ENCODE peak calls at places on chromosomes 13 and 19, in nine cellular contexts. U is stromal cell of bone marrow, E is HTR-8/SVneo, Z is heart left ventricle, W is amniotic epithelial cell, I is upper lobe of right lung, G is GF-D8, H is hepatic stellate cell, N is neural crest cell. V is an unnamed sample.

GRCh38 chr13:25175026-25175425 is 2.9 kb upstream of the AMER2 start:
- DNase-seq in E (no peak), H (no peak), Z (no peak), G (no peak), N (no peak), W (no peak), U (no peak), I (no peak), V (peak; percentile 96)

GRCh38 chr19:13347351-13347750 is 158.9 kb downstream of the CACNA1A start:
- DNase-seq in G (no peak), Z (no peak), E (no peak), H (no peak), U (no peak), N (no peak), I (no peak), W (no peak), V (no peak)

GRCh38 chr13:99873832-99874430 is 97.6 kb downstream of the ZIC5 start:
- DNase-seq in N (no peak), E (no peak), Z (no peak), U (no peak), H (no peak), I (no peak), W (no peak), G (no peak), V (no peak)

GRCh38 chr13:104327217-104327616 is 1261.0 kb upstream of the SLC10A2 start:
- DNase-seq in Z (no peak), I (no peak), E (no peak), W (no peak), U (no peak), H (no peak), N (no peak), G (no peak), V (no peak)

GRCh38 chr13:27172495-27172842 is 858 bp upstream of the USP12 start:
- DNase-seq in N (no peak), E (no peak), U (no peak), G (peak; percentile 85), H (peak; percentile 26), W (no peak), I (no peak), Z (no peak), V (no peak)

GRCh38 chr13:41652735-41653361 is 195.5 kb downstream of the RGCC start:
- DNase-seq in E (peak; percentile 15), W (peak; percentile 62), N (peak; percentile 31), U (peak; percentile 54), G (peak; percentile 29), I (no peak), Z (no peak), H (peak; percentile 39), V (no peak)

GRCh38 chr19:11538232-11539036 is at the start of gene CNN1:
- DNase-seq in G (no peak), H (peak; percentile 93), E (peak; percentile 80), U (peak; percentile 36), I (no peak), W (peak; percentile 67), N (peak; percentile 36), Z (peak; percentile 78), V (peak; percentile 22)

GRCh38 chr19:35167251-35168119 is 12.9 kb downstream of the FXYD5 start:
- DNase-seq in W (no peak), U (no peak), I (peak; percentile 48), N (no peak), E (no peak), Z (no peak), H (no peak), G (peak; percentile 61), V (no peak)

GRCh38 chr13:93066187-93066586 is 160.4 kb upstream of the GPC6 start:
- DNase-seq in E (no peak), G (no peak), U (peak; percentile 93), H (peak; percentile 7), Z (peak; percentile 17), W (peak; percentile 97), I (no peak), N (no peak), V (no peak)

GRCh38 chr19:54462713-54463530 is 656 bp downstream of the LENG9 start:
- DNase-seq in U (no peak), H (peak; percentile 57), N (peak; percentile 36), W (peak; percentile 40), I (peak; percentile 89), Z (peak; percentile 85), E (no peak), G (peak; percentile 41), V (peak; percentile 63)

GRCh38 chr19:45304141-45304926 is 18.3 kb downstream of the CKM start:
- DNase-seq in I (no peak), W (no peak), U (no peak), H (no peak), N (no peak), Z (no peak), E (no peak), G (no peak), V (no peak)

GRCh38 chr13:113332615-113333014 is 31.3 kb downstream of the GRTP1 start:
- DNase-seq in W (no peak), Z (no peak), E (no peak), G (no peak), N (no peak), U (no peak), H (no peak), I (no peak), V (no peak)

GRCh38 chr19:7657047-7657779 is 11.6 kb upstream of the RETN start:
- DNase-seq in W (peak; percentile 49), H (no peak), U (no peak), N (no peak), I (peak; percentile 87), G (peak; percentile 94), E (no peak), Z (no peak), V (no peak)

GRCh38 chr13:20702945-20703784 is at the start of gene IL17D:
- DNase-seq in U (no peak), E (no peak), Z (no peak), G (peak; percentile 19), I (peak; percentile 72), W (no peak), H (no peak), N (peak; percentile 33), V (peak; percentile 51)

GRCh38 chr19:33687761-33688656 is 66.3 kb downstream of the CHST8 start:
- DNase-seq in U (no peak), W (no peak), E (no peak), G (no peak), Z (no peak), H (no peak), N (no peak), I (peak; percentile 57), V (peak; percentile 23)

GRCh38 chr19:33278403-33279269 is 23.7 kb downstream of the CEBPA start:
- DNase-seq in Z (no peak), U (no peak), W (no peak), N (no peak), E (no peak), H (no peak), I (no peak), G (no peak), V (no peak)

GRCh38 chr13:99656843-99657506 is 155.7 kb downstream of the TM9SF2 start:
- DNase-seq in Z (no peak), U (no peak), W (no peak), E (no peak), N (no peak), I (no peak), G (no peak), H (no peak), V (no peak)

GRCh38 chr19:29658221-29658991 is 6.9 kb upstream of the PLEKHF1 start:
- DNase-seq in H (no peak), I (no peak), Z (no peak), U (peak; percentile 53), N (no peak), E (no peak), G (no peak), W (no peak), V (no peak)

GRCh38 chr13:109883181-109884180 is 97.1 kb upstream of the IRS2 start:
- DNase-seq in I (no peak), Z (peak; percentile 44), G (no peak), H (no peak), N (no peak), E (no peak), W (no peak), U (no peak), V (peak; percentile 93)

GRCh38 chr19:1512671-1513491 is at the start of gene ADAMTSL5:
- DNase-seq in N (no peak), Z (peak; percentile 82), W (peak; percentile 56), I (peak; percentile 81), U (no peak), H (peak; percentile 73), E (peak; percentile 74), G (no peak), V (peak; percentile 53)

GRCh38 chr19:34178276-34178614 is 5.9 kb downstream of the LSM14A start:
- DNase-seq in U (no peak), W (no peak), N (no peak), I (no peak), G (no peak), H (no peak), Z (no peak), E (no peak), V (no peak)

GRCh38 chr19:40465781-40466218 is 255 bp upstream of the BLVRB start:
- DNase-seq in E (peak; percentile 94), Z (peak; percentile 99), W (peak; percentile 98), I (peak; percentile 100), U (peak; percentile 98), H (peak; percentile 94), N (peak; percentile 99), G (peak; percentile 95), V (peak; percentile 98)

GRCh38 chr13:51096131-51096530 is 14.9 kb downstream of the C13orf42 start:
- DNase-seq in I (no peak), U (no peak), W (no peak), E (no peak), Z (no peak), H (no peak), G (no peak), N (no peak), V (no peak)

GRCh38 chr13:46885018-46885417 is 11.8 kb downstream of the HTR2A start:
- DNase-seq in E (no peak), U (no peak), G (no peak), W (no peak), N (no peak), I (no peak), Z (no peak), H (no peak), V (no peak)

GRCh38 chr19:1646149-1646930 is 6.1 kb downstream of the TCF3 start:
- DNase-seq in W (no peak), Z (peak; percentile 10), G (no peak), H (no peak), E (no peak), U (no peak), I (no peak), N (no peak), V (no peak)

GRCh38 chr13:48770372-48770771 is 116.6 kb downstream of the CYSLTR2 start:
- DNase-seq in N (no peak), U (no peak), I (no peak), E (no peak), G (no peak), H (no peak), Z (no peak), W (no peak), V (no peak)

GRCh38 chr19:7292950-7293794 is 1.0 kb downstream of the INSR start:
- DNase-seq in W (no peak), N (peak; percentile 16), E (no peak), H (no peak), Z (peak; percentile 72), G (no peak), I (peak; percentile 80), U (no peak), V (peak; percentile 12)

GRCh38 chr13:40963927-40964326 is 55.2 kb downstream of the ELF1 start:
- DNase-seq in H (peak; percentile 52), Z (no peak), E (no peak), W (peak; percentile 66), N (no peak), U (no peak), I (no peak), G (no peak), V (no peak)

GRCh38 chr19:29495091-29495490 is 30.7 kb upstream of the VSTM2B start:
- DNase-seq in I (peak; percentile 26), H (no peak), W (no peak), N (no peak), Z (no peak), U (no peak), E (no peak), G (no peak), V (no peak)

GRCh38 chr19:44741258-44741731 is 7.2 kb upstream of the BCL3 start:
- DNase-seq in I (no peak), N (no peak), E (no peak), Z (no peak), U (no peak), H (no peak), G (peak; percentile 39), W (peak; percentile 49), V (no peak)

GRCh38 chr13:102658678-102659077 is 36.2 kb downstream of the METTL21C start:
- DNase-seq in H (no peak), G (no peak), E (no peak), N (no peak), U (no peak), I (peak; percentile 64), Z (no peak), W (no peak), V (peak; percentile 96)